ENCODE peak calls at places on chromosomes 16 and 17, in nine cellular contexts. A, P, Q, I, B, N, M, Y and J are unnamed samples.

GRCh38 chr17:74117999-74118421 is 85.5 kb upstream of the RPL38 start:
- DNase-seq in I (no peak), P (no peak), N (no peak), B (no peak), Q (no peak), M (no peak), Y (no peak), A (no peak), J (no peak)

GRCh38 chr16:75244844-75245758 is 6.3 kb downstream of the BCAR1 start:
- DNase-seq in Y (peak; percentile 96), B (peak; percentile 77), N (peak; percentile 86), M (no peak), Q (peak; percentile 99), A (peak; percentile 65), P (no peak), I (peak; percentile 83), J (no peak)

GRCh38 chr16:11742041-11742535 is 569 bp downstream of the TXNDC11 start:
- DNase-seq in A (peak; percentile 61), I (peak; percentile 42), Q (peak; percentile 15), M (no peak), Y (peak; percentile 50), N (peak; percentile 81), B (no peak), P (no peak), J (peak; percentile 33)

GRCh38 chr16:46885960-46886763 is 2.0 kb downstream of the GPT2 start:
- DNase-seq in P (no peak), Y (peak; percentile 36), M (no peak), Q (peak; percentile 74), A (no peak), I (peak; percentile 28), N (no peak), B (no peak), J (no peak)

GRCh38 chr17:73546121-73546520 is 98.1 kb downstream of the SDK2 start:
- DNase-seq in I (no peak), Y (no peak), A (no peak), P (no peak), B (no peak), Q (no peak), N (no peak), M (no peak), J (no peak)

GRCh38 chr16:66344533-66345145 is 21.9 kb upstream of the CDH5 start:
- DNase-seq in Y (no peak), N (no peak), A (peak; percentile 45), B (no peak), I (no peak), P (no peak), Q (peak; percentile 18), M (peak; percentile 13), J (peak; percentile 25)

GRCh38 chr17:74633261-74633783 is 9.8 kb upstream of the CD300E start:
- DNase-seq in P (no peak), Y (no peak), I (no peak), M (no peak), A (no peak), B (no peak), Q (no peak), N (no peak), J (no peak)

GRCh38 chr16:709651-710499 is 4.3 kb upstream of the FBXL16 start:
- DNase-seq in M (no peak), Y (peak; percentile 79), N (no peak), A (no peak), B (no peak), P (no peak), I (no peak), Q (peak; percentile 87), J (no peak)

GRCh38 chr17:83196973-83197880 is 117.8 kb downstream of the METRNL start:
- DNase-seq in M (no peak), Y (peak; percentile 25), P (no peak), Q (no peak), N (peak; percentile 39), B (peak; percentile 1), A (no peak), I (no peak), J (no peak)

GRCh38 chr16:23534868-23535860 is 22.0 kb downstream of the EARS2 start:
- DNase-seq in I (no peak), Q (peak; percentile 23), M (no peak), N (no peak), Y (no peak), P (no peak), B (no peak), A (no peak), J (no peak)

GRCh38 chr16:88068476-88069396 is 117.5 kb downstream of the BANP start:
- DNase-seq in M (no peak), B (no peak), I (no peak), A (no peak), Y (peak; percentile 28), Q (no peak), N (peak; percentile 50), P (no peak), J (no peak)

GRCh38 chr16:11224096-11224893 is 31.7 kb downstream of the SOCS1 start:
- DNase-seq in B (peak; percentile 13), Q (no peak), N (peak; percentile 91), A (peak; percentile 51), I (no peak), M (peak; percentile 63), Y (peak; percentile 90), P (peak; percentile 47), J (peak; percentile 30)

GRCh38 chr17:35590249-35590824 is 3.2 kb downstream of the AP2B1 start:
- DNase-seq in I (no peak), N (no peak), A (no peak), P (no peak), B (no peak), Q (no peak), M (no peak), Y (no peak), J (no peak)

GRCh38 chr17:65130829-65131228 is 6.3 kb upstream of the RGS9 start:
- DNase-seq in A (no peak), M (no peak), Y (no peak), N (no peak), P (no peak), I (no peak), Q (no peak), B (no peak), J (no peak)

GRCh38 chr16:56658476-56658875 is 717 bp downstream of the MT1F start:
- DNase-seq in N (no peak), P (no peak), A (no peak), Q (no peak), Y (no peak), B (no peak), M (no peak), I (no peak), J (no peak)

GRCh38 chr17:8581002-8581658 is 49.4 kb downstream of the MYH10 start:
- DNase-seq in N (no peak), Y (no peak), B (no peak), M (no peak), Q (peak; percentile 20), I (no peak), A (no peak), P (no peak), J (no peak)

GRCh38 chr16:56589141-56590039 is at the start of gene MT3:
- DNase-seq in B (no peak), P (no peak), N (peak; percentile 58), Q (peak; percentile 17), Y (no peak), A (peak; percentile 45), I (no peak), M (peak; percentile 24), J (no peak)

GRCh38 chr16:88352261-88353200 is 30.2 kb upstream of the ZNF469 start:
- DNase-seq in P (no peak), Q (no peak), Y (peak; percentile 19), A (no peak), I (no peak), B (no peak), M (no peak), N (peak; percentile 33), J (no peak)

GRCh38 chr17:73430848-73431247 is 119.0 kb upstream of the CDC42EP4 start:
- DNase-seq in P (no peak), Y (peak; percentile 50), B (no peak), N (no peak), I (no peak), A (peak; percentile 29), Q (peak; percentile 13), M (no peak), J (no peak)

GRCh38 chr16:84829168-84829965 is 9.6 kb downstream of the CRISPLD2 start:
- DNase-seq in Y (no peak), M (no peak), Q (peak; percentile 94), N (no peak), A (peak; percentile 46), B (no peak), P (no peak), I (peak; percentile 75), J (no peak)

GRCh38 chr17:47190770-47191169 is 1.7 kb upstream of the CDC27 start:
- DNase-seq in I (no peak), N (no peak), A (no peak), B (no peak), M (no peak), Q (no peak), P (no peak), Y (no peak), J (no peak)

GRCh38 chr17:76458580-76459490 is 5.9 kb upstream of the UBE2O start:
- DNase-seq in I (peak; percentile 51), A (peak; percentile 56), M (no peak), Q (peak; percentile 37), N (no peak), B (no peak), Y (peak; percentile 56), P (no peak), J (no peak)

DNA sequence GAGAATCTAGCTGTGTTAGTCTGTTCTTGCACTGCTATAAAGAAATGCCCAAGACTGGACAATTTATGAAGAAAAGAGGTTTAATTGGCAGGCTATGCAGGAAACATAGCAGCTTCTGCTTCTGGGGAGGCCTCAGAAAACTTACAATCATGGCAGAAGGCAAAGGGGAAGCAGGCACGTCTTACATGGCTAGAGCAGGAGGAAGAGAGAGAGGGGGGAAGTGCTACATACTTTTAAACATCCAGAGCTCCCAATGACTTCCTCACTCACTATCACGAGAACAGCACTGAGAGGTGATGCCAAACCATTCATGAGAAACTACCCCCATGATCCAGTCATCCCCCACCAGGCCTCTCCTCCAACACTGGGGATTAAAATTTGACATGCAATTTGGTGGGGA is 13.3 kb downstream of the WFIKKN2 start:
- DNase-seq in A (no peak), B (no peak), I (no peak), N (no peak), P (no peak), M (no peak), Q (no peak), Y (no peak), J (no peak)
- H3K9me3 ChIP-seq in A (no peaks in the 10 kb centered on the region), B (no peaks in the 10 kb centered on the region), I (no peaks in the 10 kb centered on the region), N (no peaks in the 10 kb centered on the region), P (no peaks in the 10 kb centered on the region), M (no peaks in the 10 kb centered on the region), Q (no peaks in the 10 kb centered on the region), Y (no peaks in the 10 kb centered on the region), J (no peaks in the 10 kb centered on the region)

GRCh38 chr17:19630035-19630434 is 18.5 kb upstream of the ALDH3A2 start:
- DNase-seq in Y (no peak), Q (no peak), N (no peak), M (no peak), A (no peak), I (no peak), B (no peak), P (no peak), J (no peak)
- H3K9me3 ChIP-seq in Y (no peaks in the 10 kb centered on the region), Q (no peaks in the 10 kb centered on the region), N (no peaks in the 10 kb centered on the region), M (no peaks in the 10 kb centered on the region), A (no peaks in the 10 kb centered on the region), I (no peaks in the 10 kb centered on the region), B (no peaks in the 10 kb centered on the region), P (no peaks in the 10 kb centered on the region), J (no peaks in the 10 kb centered on the region)

GRCh38 chr16:79089735-79090284 is 510.7 kb downstream of the MAF start:
- DNase-seq in Y (no peak), I (peak; percentile 40), Q (no peak), N (no peak), B (no peak), P (no peak), A (peak; percentile 38), M (peak; percentile 60), J (no peak)
- H3K9me3 ChIP-seq in Y (no peaks in the 10 kb centered on the region), I (no peaks in the 10 kb centered on the region), Q (no peaks in the 10 kb centered on the region), N (no peaks in the 10 kb centered on the region), B (no peaks in the 10 kb centered on the region), P (no peaks in the 10 kb centered on the region), A (no peaks in the 10 kb centered on the region), M (no peaks in the 10 kb centered on the region), J (no peaks in the 10 kb centered on the region)

GRCh38 chr17:54372071-54372720 is 528.5 kb upstream of the TOM1L1 start:
- DNase-seq in I (no peak), M (no peak), Q (no peak), A (no peak), B (no peak), N (no peak), P (no peak), Y (no peak), J (no peak)
- H3K9me3 ChIP-seq in I (no peaks in the 10 kb centered on the region), M (no peaks in the 10 kb centered on the region), Q (no peaks in the 10 kb centered on the region), A (no peaks in the 10 kb centered on the region), B (no peaks in the 10 kb centered on the region), N (peaks cover 26% of the 10 kb centered on the region), P (no peaks in the 10 kb centered on the region), Y (no peaks in the 10 kb centered on the region), J (no peaks in the 10 kb centered on the region)